ENCODE peak calls at places on chromosome 1, in eight cellular contexts. G is heart left ventricle; B is suprapubic skin; S is fibroblast of pulmonary artery; A is lower leg skin; K is body of pancreas; T is effector CD4-positive, alpha-beta T cell; W is H4. R is an unnamed sample.
A peak's percentile ranks its signal among the peaks of the same experiment; 100 is the strongest.

GRCh38 chr1:188277771-188278170 is 1449.0 kb downstream of the PLA2G4A start:
- DNase-seq in G (no peak), B (no peak), S (no peak), A (no peak), K (no peak), T (no peak), W (no peak), R (no peak)

GRCh38 chr1:184075040-184076029 is 23.8 kb downstream of the TSEN15 start:
- DNase-seq in G (peak; percentile 41), B (no peak), S (peak; percentile 83), A (peak; percentile 37), K (peak; percentile 18), T (no peak), W (peak; percentile 48), R (peak; percentile 20)

GRCh38 chr1:170067253-170067819 is 7.2 kb downstream of the KIFAP3 start:
- DNase-seq in G (no peak), B (no peak), S (peak; percentile 53), A (no peak), K (no peak), T (no peak), W (no peak), R (no peak)

GRCh38 chr1:217586586-217586985 is 44.3 kb downstream of the GPATCH2 start:
- DNase-seq in G (no peak), B (no peak), S (peak; percentile 13), A (no peak), K (no peak), T (no peak), W (peak; percentile 66), R (no peak)

GRCh38 chr1:205575294-205575885 is 56.4 kb downstream of the ELK4 start:
- DNase-seq in G (no peak), B (peak; percentile 57), S (no peak), A (no peak), K (no peak), T (no peak), W (no peak), R (no peak)

GRCh38 chr1:19361231-19362147 is 49.4 kb downstream of the SLC66A1 start:
- DNase-seq in G (no peak), B (no peak), S (no peak), A (no peak), K (no peak), T (no peak), W (no peak), R (no peak)

GRCh38 chr1:218669431-218669830 is 324.3 kb downstream of the TGFB2 start:
- DNase-seq in G (no peak), B (no peak), S (no peak), A (no peak), K (no peak), T (no peak), W (no peak), R (no peak)

GRCh38 chr1:40096977-40097782 is at the start of gene PPT1:
- DNase-seq in G (peak; percentile 74), B (peak; percentile 89), S (peak; percentile 67), A (peak; percentile 63), K (peak; percentile 84), T (peak; percentile 72), W (peak; percentile 54), R (peak; percentile 82)

GRCh38 chr1:1066403-1067283 is 7.5 kb downstream of the RNF223 start:
- DNase-seq in G (no peak), B (no peak), S (no peak), A (no peak), K (no peak), T (no peak), W (no peak), R (no peak)

GRCh38 chr1:97143236-97143882 is 421.8 kb downstream of the PTBP2 start:
- DNase-seq in G (no peak), B (no peak), S (peak; percentile 36), A (no peak), K (no peak), T (no peak), W (no peak), R (no peak)

GRCh38 chr1:86823821-86824500 is 90.0 kb downstream of the SELENOF start:
- DNase-seq in G (no peak), B (no peak), S (no peak), A (no peak), K (no peak), T (no peak), W (no peak), R (no peak)

GRCh38 chr1:172917972-172918371 is 132.8 kb downstream of the TNFSF18 start:
- DNase-seq in G (no peak), B (no peak), S (peak; percentile 96), A (no peak), K (no peak), T (no peak), W (peak; percentile 67), R (no peak)

GRCh38 chr1:239810071-239810481 is 281.6 kb upstream of the FMN2 start:
- DNase-seq in G (no peak), B (no peak), S (no peak), A (no peak), K (no peak), T (no peak), W (no peak), R (peak; percentile 7)

GRCh38 chr1:154935749-154936415 is 637 bp downstream of the PMVK start:
- DNase-seq in G (no peak), B (no peak), S (no peak), A (no peak), K (peak; percentile 28), T (no peak), W (no peak), R (no peak)

GRCh38 chr1:87141556-87141955 is 187.1 kb upstream of the LMO4 start:
- DNase-seq in G (no peak), B (no peak), S (no peak), A (no peak), K (no peak), T (no peak), W (no peak), R (no peak)

GRCh38 chr1:151175910-151176309 is at the start of gene TMOD4:
- DNase-seq in G (no peak), B (no peak), S (peak; percentile 34), A (no peak), K (no peak), T (no peak), W (no peak), R (no peak)